ENCODE peak calls at places on chromosomes 2 and 18, in seven cellular contexts. R is A673, D is natural killer cell, W is IMR-90, J is progenitor cell of endocrine pancreas, O is epithelial cell of esophagus, K is endothelial cell. X is an unnamed sample.
A peak's percentile ranks its signal among the peaks of the same experiment; 100 is the strongest.

GRCh38 chr2:152012697-152013096 is 86.1 kb downstream of the CACNB4 start:
- DNase-seq in K (no peak), D (no peak), O (peak; percentile 36), J (no peak), W (peak; percentile 42), R (no peak), X (no peak)

GRCh38 chr2:133434962-133435668 is 133.1 kb downstream of the NCKAP5 start:
- DNase-seq in W (peak; percentile 91), R (peak; percentile 84), K (no peak), D (no peak), O (peak; percentile 97), J (no peak), X (no peak)

GRCh38 chr2:2887772-2888387 is 489.7 kb downstream of the EIPR1 start:
- DNase-seq in O (no peak), J (no peak), D (no peak), K (no peak), W (no peak), R (no peak), X (no peak)

GRCh38 chr2:219065484-219065883 is 4.8 kb upstream of the IHH start:
- DNase-seq in R (no peak), D (no peak), O (no peak), K (no peak), W (no peak), J (no peak), X (no peak)

GRCh38 chr2:234422242-234422641 is 74.6 kb downstream of the ARL4C start:
- DNase-seq in W (peak; percentile 95), K (no peak), D (no peak), J (no peak), O (peak; percentile 96), R (peak; percentile 15), X (no peak)

GRCh38 chr2:163401481-163401880 is 334.3 kb downstream of the FIGN start:
- DNase-seq in O (peak; percentile 57), W (peak; percentile 13), J (no peak), D (no peak), R (peak; percentile 1), K (no peak), X (no peak)

GRCh38 chr18:28690836-28691835 is 514.2 kb upstream of the CDH2 start:
- DNase-seq in D (no peak), O (peak; percentile 39), R (no peak), K (no peak), W (no peak), J (no peak), X (no peak)

GRCh38 chr2:179701524-179702110 is 159.8 kb downstream of the ZNF385B start:
- DNase-seq in W (peak; percentile 45), O (peak; percentile 15), D (no peak), R (no peak), K (no peak), J (no peak), X (no peak)

GRCh38 chr2:9975805-9976447 is 24.4 kb downstream of the GRHL1 start:
- DNase-seq in W (peak; percentile 98), O (peak; percentile 97), R (peak; percentile 73), K (no peak), J (no peak), D (no peak), X (no peak)

GRCh38 chr18:74459877-74460276 is 2.8 kb upstream of the DIPK1C start:
- DNase-seq in R (no peak), W (no peak), O (no peak), D (no peak), K (peak; percentile 35), J (no peak), X (no peak)

GRCh38 chr2:234401376-234401775 is 95.5 kb downstream of the ARL4C start:
- DNase-seq in J (no peak), K (no peak), O (no peak), D (no peak), R (no peak), W (no peak), X (no peak)

GRCh38 chr2:149037851-149038250 is 648 bp upstream of the LYPD6B start:
- DNase-seq in J (no peak), O (peak; percentile 57), W (no peak), K (no peak), D (no peak), R (no peak), X (no peak)

GRCh38 chr2:241788572-241788971 is 11.9 kb downstream of the GAL3ST2 start:
- DNase-seq in W (no peak), R (no peak), J (no peak), D (peak; percentile 16), O (no peak), K (no peak), X (no peak)

GRCh38 chr2:204315236-204315662 is 230.0 kb upstream of the PARD3B start:
- DNase-seq in O (no peak), K (no peak), J (no peak), D (no peak), R (no peak), W (peak; percentile 32), X (no peak)

GRCh38 chr2:222290691-222291484 is 7.9 kb downstream of the PAX3 start:
- DNase-seq in O (no peak), D (no peak), R (peak; percentile 87), J (no peak), W (no peak), K (no peak), X (no peak)

GRCh38 chr2:172927381-172928357 is 148.0 kb upstream of the MAP3K20 start:
- DNase-seq in J (no peak), D (no peak), R (no peak), O (peak; percentile 2), W (peak; percentile 88), K (no peak), X (no peak)

GRCh38 chr2:147182260-147182659 is 662.6 kb upstream of the ACVR2A start:
- DNase-seq in O (peak; percentile 88), R (no peak), D (no peak), K (no peak), W (no peak), J (no peak), X (no peak)

GRCh38 chr2:25151718-25152117 is 16.7 kb downstream of the POMC start:
- DNase-seq in J (no peak), D (no peak), W (no peak), K (no peak), O (no peak), R (no peak), X (no peak)

GRCh38 chr18:58263733-58264469 is 219.9 kb downstream of the NEDD4L start:
- DNase-seq in R (no peak), D (no peak), O (no peak), K (no peak), J (no peak), W (peak; percentile 21), X (no peak)

GRCh38 chr2:122191331-122191730 is 435.9 kb downstream of the TSN start:
- DNase-seq in R (peak; percentile 91), W (no peak), O (peak; percentile 13), J (peak; percentile 19), K (peak; percentile 55), D (no peak), X (no peak)

GRCh38 chr2:46831037-46831868 is 84.4 kb downstream of the MCFD2 start:
- DNase-seq in R (no peak), O (no peak), W (peak; percentile 76), D (no peak), J (no peak), K (no peak), X (no peak)

GRCh38 chr2:86342488-86342887 is 5.1 kb upstream of the REEP1 start:
- DNase-seq in K (no peak), R (no peak), W (no peak), D (no peak), J (no peak), O (no peak), X (no peak)
- TF ChIP-seq CTCF in K (no peak), R (no peak), W (no peak), D (no peak), J (no peak), O (no peak), X (no peak)

GRCh38 chr2:229343661-229344060 is 72.6 kb upstream of the PID1 start:
- DNase-seq in D (no peak), K (no peak), R (no peak), W (no peak), J (no peak), O (peak; percentile 92), X (no peak)

GRCh38 chr2:229339613-229340012 is 68.5 kb upstream of the PID1 start:
- DNase-seq in K (no peak), D (no peak), R (no peak), J (no peak), W (no peak), O (no peak), X (no peak)

GRCh38 chr2:229340086-229340760 is 69.1 kb upstream of the PID1 start:
- DNase-seq in K (no peak), J (no peak), D (no peak), R (no peak), W (peak; percentile 15), O (no peak), X (no peak)

GRCh38 chr2:229344151-229344551 is 73.1 kb upstream of the PID1 start:
- DNase-seq in J (no peak), D (no peak), O (peak; percentile 95), R (no peak), K (no peak), W (no peak), X (no peak)

DNA sequence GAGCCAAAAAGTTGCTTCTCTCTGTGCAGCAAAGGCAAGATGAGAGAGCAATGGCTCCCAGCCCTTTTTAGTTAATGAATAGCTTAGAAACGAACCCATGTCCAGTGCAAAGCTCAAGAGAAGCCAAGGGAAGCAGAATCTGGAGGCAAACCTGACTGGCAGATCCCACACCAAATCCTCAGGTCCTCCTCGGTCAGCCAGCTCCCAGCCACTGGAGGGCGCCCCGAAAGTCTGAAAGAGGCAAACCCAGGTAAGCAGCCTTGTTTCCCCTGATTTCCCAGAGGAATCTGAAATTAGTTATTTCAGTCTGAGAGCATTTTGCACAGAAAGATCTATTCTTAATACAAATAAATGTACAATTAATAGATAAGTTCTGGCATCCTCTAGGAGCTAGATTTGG is 71.3 kb upstream of the PID1 start:
- DNase-seq in D (no peak), R (peak; percentile 37), K (peak; percentile 70), J (peak; percentile 23), O (peak; percentile 76), W (no peak), X (no peak)
- TF ChIP-seq CTCF in D (no peak), R (peak; percentile 72), K (peak; percentile 41), J (peak; percentile 60), O (peak; percentile 81), W (no peak), X (peak; percentile 66)

DNA sequence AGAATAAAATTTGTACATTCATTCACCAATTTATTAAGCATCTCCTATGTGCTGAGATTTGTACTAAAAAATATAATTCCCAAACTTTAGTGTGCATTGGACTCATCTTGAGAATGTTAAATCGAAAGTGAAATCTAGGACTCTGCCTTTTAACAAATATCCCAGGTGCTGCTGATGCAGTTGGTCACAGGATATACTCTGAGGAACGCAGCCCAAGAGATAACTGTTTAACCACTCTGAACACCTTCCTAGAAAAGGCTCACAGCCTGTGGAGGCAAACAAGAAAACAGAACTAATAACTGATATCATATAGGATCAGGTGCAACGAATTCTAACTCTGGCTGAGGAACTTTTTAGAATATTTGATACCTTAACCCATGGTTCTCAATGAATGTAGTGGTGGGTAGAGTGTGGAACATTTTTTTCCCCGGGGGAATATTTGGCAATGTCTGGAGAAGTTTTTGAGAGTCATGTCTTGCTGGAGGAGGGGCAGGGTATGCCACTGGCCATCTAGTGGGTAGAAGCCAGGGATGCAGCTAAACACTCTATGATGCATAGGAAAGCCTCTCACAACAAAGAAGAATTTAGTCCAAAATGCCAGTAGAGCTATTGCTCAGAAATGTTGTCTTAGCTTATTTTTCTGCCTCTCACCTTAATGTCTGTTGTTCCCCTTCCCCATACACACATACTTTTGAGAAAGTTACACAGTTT is 96.5 kb downstream of the EHBP1 start:
- DNase-seq in R (peak; percentile 12), O (peak; percentile 10), J (no peak), W (peak; percentile 8), K (no peak), D (no peak), X (no peak)
- TF ChIP-seq CTCF in R (no peak), O (peak; percentile 25), J (no peak), W (peak; percentile 15), K (no peak), D (no peak), X (peak; percentile 47)

GRCh38 chr2:125227843-125228392 is 1202.8 kb downstream of the CNTNAP5 start:
- DNase-seq in O (peak; percentile 1), R (no peak), K (no peak), J (no peak), D (no peak), W (no peak), X (no peak)
- TF ChIP-seq CTCF in O (no peak), R (no peak), K (peak; percentile 33), J (peak; percentile 50), D (no peak), W (no peak), X (peak; percentile 65)